ENCODE peak calls at places on chromosomes 3 and 15, in four cellular contexts. S is K562, Q is HepG2, C is H9. K is an unnamed sample.

GRCh38 chr3:62567097-62568021 is 194.0 kb upstream of the FEZF2 start:
- DNase-seq in Q (peak), S (no peak), C (no peak), K (peak)

GRCh38 chr3:177476921-177477435 is 279.7 kb upstream of the TBL1XR1 start:
- DNase-seq in C (no peak), S (no peak), Q (no peak), K (no peak)

GRCh38 chr3:135106445-135106844 is 311.4 kb downstream of the EPHB1 start:
- DNase-seq in C (peak), S (peak), Q (peak), K (no peak)

GRCh38 chr3:42581400-42581708 is 413 bp downstream of the SEC22C start:
- DNase-seq in S (no peak), Q (no peak), C (no peak), K (no peak)

GRCh38 chr15:65824031-65824743 is 32.1 kb upstream of the DENND4A start:
- DNase-seq in Q (peak), C (peak), S (peak), K (peak)

GRCh38 chr3:114706591-114707224 is 412.9 kb downstream of the TIGIT start:
- DNase-seq in C (no peak), S (peak), Q (peak), K (peak)

GRCh38 chr3:59056706-59057105 is 6.9 kb upstream of the CFAP20DC start:
- DNase-seq in S (no peak), C (no peak), Q (no peak), K (peak)

GRCh38 chr3:171099911-171100310 is 73.4 kb upstream of the SLC2A2 start:
- DNase-seq in Q (no peak), S (no peak), C (no peak), K (no peak)

GRCh38 chr3:55622116-55622515 is 135.0 kb upstream of the WNT5A start:
- DNase-seq in Q (no peak), C (no peak), S (no peak), K (peak)

GRCh38 chr3:67558429-67558828 is 96.0 kb downstream of the SUCLG2 start:
- DNase-seq in C (no peak), S (no peak), Q (no peak), K (no peak)

GRCh38 chr3:125042725-125043406 is 12.9 kb downstream of the HEG1 start:
- DNase-seq in S (no peak), Q (no peak), C (no peak), K (no peak)

GRCh38 chr15:91068436-91068835 is 31.6 kb upstream of the SV2B start:
- DNase-seq in C (no peak), Q (no peak), S (no peak), K (peak)

GRCh38 chr3:66037986-66038369 is 740 bp downstream of the MAGI1 start:
- DNase-seq in C (no peak), S (peak), Q (no peak), K (peak)

GRCh38 chr3:131602011-131602779 is 99.4 kb upstream of the MRPL3 start:
- DNase-seq in S (peak), Q (no peak), C (no peak), K (no peak)

GRCh38 chr15:71449956-71450355 is 334.7 kb downstream of the THSD4 start:
- DNase-seq in C (no peak), Q (no peak), S (no peak), K (no peak)

GRCh38 chr3:107756649-107757048 is 233.9 kb downstream of the BBX start:
- DNase-seq in Q (no peak), S (no peak), C (no peak), K (no peak)

GRCh38 chr15:76201536-76202255 is 109.6 kb downstream of the ETFA start:
- DNase-seq in S (no peak), C (no peak), Q (no peak), K (no peak)

GRCh38 chr3:117322866-117323265 is 613.3 kb downstream of the TUSC7 start:
- DNase-seq in S (no peak), Q (no peak), C (no peak), K (no peak)

GRCh38 chr3:112304611-112305010 is 10.6 kb upstream of the SLC9C1 start:
- DNase-seq in Q (no peak), S (no peak), C (no peak), K (no peak)

GRCh38 chr3:108430540-108430939 is 79.9 kb downstream of the MYH15 start:
- DNase-seq in C (no peak), S (no peak), Q (no peak), K (peak)

GRCh38 chr3:124168271-124168670 is 176.3 kb upstream of the ROPN1 start:
- DNase-seq in S (no peak), C (no peak), Q (no peak), K (peak)

GRCh38 chr15:35722506-35722905 is 176.5 kb upstream of the DPH6 start:
- DNase-seq in C (no peak), S (no peak), Q (no peak), K (no peak)

GRCh38 chr3:172965256-172965655 is 175.8 kb downstream of the SPATA16 start:
- DNase-seq in C (no peak), S (no peak), Q (no peak), K (peak)

GRCh38 chr15:91706366-91707032 is 147.0 kb upstream of the SLCO3A1 start:
- DNase-seq in S (peak), C (peak), Q (peak), K (peak)

GRCh38 chr3:142007710-142008399 is 131.4 kb downstream of the ATP1B3 start:
- DNase-seq in C (no peak), Q (no peak), S (peak), K (no peak)

GRCh38 chr3:152270145-152270870 is 1.6 kb downstream of the MBNL1 start:
- DNase-seq in S (peak), Q (peak), C (no peak), K (no peak)

GRCh38 chr15:70627734-70628541 is 135.4 kb downstream of the UACA start:
- DNase-seq in C (no peak), S (no peak), Q (no peak), K (no peak)

GRCh38 chr15:29541309-29541708 is 271.7 kb upstream of the NSMCE3 start:
- DNase-seq in S (no peak), Q (no peak), C (no peak), K (no peak)

GRCh38 chr15:101489236-101489632 is 273 bp downstream of the PCSK6 start:
- DNase-seq in S (peak), Q (no peak), C (no peak), K (no peak)

GRCh38 chr15:62895139-62895866 is 147.2 kb upstream of the TPM1 start:
- DNase-seq in C (no peak), Q (peak), S (no peak), K (peak)

GRCh38 chr3:37892917-37893595 is 31.4 kb downstream of the CTDSPL start:
- DNase-seq in C (no peak), S (no peak), Q (peak), K (no peak)

GRCh38 chr15:78418239-78418638 is 19.8 kb upstream of the IREB2 start:
- DNase-seq in C (no peak), Q (no peak), S (no peak), K (no peak)

GRCh38 chr15:68149059-68149458 is 56.1 kb downstream of the CALML4 start:
- DNase-seq in S (no peak), Q (no peak), C (no peak), K (peak)

GRCh38 chr15:66685638-66686150 is 16.3 kb upstream of the SMAD6 start:
- DNase-seq in Q (no peak), C (no peak), S (no peak), K (no peak)

GRCh38 chr3:82100378-82100777 is 338.9 kb upstream of the GBE1 start:
- DNase-seq in Q (peak), S (no peak), C (no peak), K (peak)

GRCh38 chr3:12194209-12194608 is 35.5 kb upstream of the TIMP4 start:
- DNase-seq in C (no peak), S (peak), Q (no peak), K (peak)

GRCh38 chr3:38637906-38638305 is 11.6 kb downstream of the SCN5A start:
- DNase-seq in C (peak), Q (no peak), S (no peak), K (no peak)

GRCh38 chr3:191376742-191377141 is 46.4 kb upstream of the UTS2B start:
- DNase-seq in Q (no peak), C (no peak), S (no peak), K (peak)
- H2AFZ ChIP-seq in Q (no peak), C (no peak), S (no peak), K (peak)

DNA sequence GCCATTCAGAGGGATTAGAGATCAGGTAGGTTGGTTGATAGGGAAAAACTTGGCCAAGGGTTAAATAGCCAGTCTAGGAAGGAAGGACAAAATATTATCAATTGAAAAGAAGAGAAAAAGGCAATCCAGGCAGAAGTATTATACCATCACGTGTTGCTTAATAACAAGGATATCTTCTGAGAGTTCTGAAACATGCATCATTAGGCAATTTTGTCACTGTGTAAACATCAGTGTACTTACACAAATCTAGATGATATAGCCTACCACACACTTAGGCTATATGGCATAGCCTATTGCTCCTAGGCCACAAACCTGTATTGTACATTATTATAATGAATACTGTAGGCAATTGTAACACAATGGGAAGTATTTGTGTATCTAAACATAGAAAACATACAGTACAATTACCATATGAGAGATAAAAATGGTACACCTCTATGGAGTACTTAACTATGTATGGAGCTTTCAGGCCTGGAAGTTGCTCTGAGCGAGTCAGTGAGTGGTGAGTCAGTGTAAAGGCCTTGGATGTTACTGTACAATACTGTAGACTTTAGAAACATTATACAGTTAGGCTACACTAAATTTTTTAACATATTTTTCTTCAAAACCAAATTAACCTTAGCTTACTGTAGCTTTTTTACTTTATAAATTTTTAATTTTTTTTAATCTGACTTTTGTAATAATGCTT is 2.7 kb downstream of the TEX55 start:
- DNase-seq in Q (no peak), C (no peak), S (no peak), K (peak)
- H3K4me2 ChIP-seq in Q (no peak), C (no peak), S (no peak), K (no peak)

GRCh38 chr3:155673411-155673810 is 71.5 kb downstream of the PLCH1 start:
- DNase-seq in Q (no peak), C (no peak), S (no peak), K (no peak)

GRCh38 chr3:155675094-155675493 is 69.8 kb downstream of the PLCH1 start:
- DNase-seq in Q (no peak), S (no peak), C (no peak), K (no peak)

DNA sequence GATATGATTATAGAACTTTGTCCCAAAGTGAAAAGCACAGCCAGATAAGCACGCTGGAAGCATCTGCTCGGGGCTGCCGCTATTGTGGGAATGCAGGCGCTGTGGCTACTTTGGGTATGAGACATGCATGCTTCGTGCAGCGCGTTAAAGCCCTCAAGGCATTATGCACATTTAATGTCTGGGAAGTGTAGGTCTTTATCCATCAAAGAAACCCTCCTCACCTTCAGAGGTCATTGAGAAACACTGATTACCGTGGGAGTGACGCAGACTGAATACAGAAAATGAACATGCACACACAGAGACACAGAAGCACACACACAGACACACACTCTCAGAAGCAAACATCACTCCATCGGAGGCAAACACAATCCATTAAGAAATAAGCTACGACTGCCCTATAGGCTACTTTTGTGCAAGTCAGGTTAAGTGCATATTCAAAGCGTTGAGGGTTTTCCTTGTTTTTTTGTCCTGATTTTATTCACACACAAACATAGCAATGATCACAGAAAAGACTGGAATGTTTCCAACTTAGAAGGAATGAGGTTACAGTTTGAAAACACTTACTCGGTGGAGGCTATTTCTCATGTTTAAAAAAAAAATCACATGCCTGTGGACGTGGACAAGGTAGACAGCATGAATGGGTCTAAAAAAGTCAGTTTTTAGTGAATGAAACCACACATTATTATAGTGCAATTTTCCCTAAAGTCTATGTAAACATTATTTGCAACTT is 68.5 kb downstream of the PLCH1 start:
- DNase-seq in Q (no peak), S (no peak), C (no peak), K (peak)
- H2AFZ ChIP-seq in Q (peak), S (no peak), C (no peak), K (peak)

GRCh38 chr3:126211569-126211968 is 31.2 kb upstream of the ALDH1L1 start:
- DNase-seq in Q (no peak), C (no peak), S (no peak), K (no peak)

GRCh38 chr3:126208182-126208581 is 27.8 kb upstream of the ALDH1L1 start:
- DNase-seq in S (no peak), C (no peak), Q (no peak), K (no peak)

GRCh38 chr3:126212250-126212628 is 31.9 kb upstream of the ALDH1L1 start:
- DNase-seq in S (no peak), C (no peak), Q (no peak), K (no peak)

GRCh38 chr3:126208618-126209256 is 28.4 kb upstream of the ALDH1L1 start:
- DNase-seq in S (peak), Q (peak), C (no peak), K (peak)

GRCh38 chr3:126209741-126210140 is 29.4 kb upstream of the ALDH1L1 start:
- DNase-seq in C (no peak), Q (no peak), S (no peak), K (no peak)
- H3K4me2 ChIP-seq in C (no peak), Q (no peak), S (no peak), K (no peak)

DNA sequence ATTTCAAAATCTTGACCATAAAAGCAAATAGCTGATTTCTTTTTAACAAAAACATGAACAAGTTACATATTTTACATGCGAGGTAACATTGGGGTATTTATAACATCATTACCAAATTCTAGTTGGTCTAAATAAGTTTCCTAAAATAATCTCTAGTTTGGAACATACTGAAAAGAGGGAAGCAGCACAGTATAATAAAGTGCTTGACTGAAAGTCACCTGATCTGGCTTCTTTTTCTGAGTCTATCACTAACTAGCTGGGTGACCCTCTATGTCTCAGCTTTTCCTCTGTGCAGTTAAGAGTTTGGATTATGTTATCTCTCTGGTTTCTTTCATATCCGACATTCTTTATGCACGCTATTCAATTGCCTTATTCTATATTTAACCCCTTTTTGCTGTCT is 19.8 kb upstream of the CNTN4 start:
- DNase-seq in Q (no peak), C (no peak), S (no peak), K (no peak)
- H2AFZ ChIP-seq in Q (no peak), C (no peak), S (no peak), K (no peak)

DNA sequence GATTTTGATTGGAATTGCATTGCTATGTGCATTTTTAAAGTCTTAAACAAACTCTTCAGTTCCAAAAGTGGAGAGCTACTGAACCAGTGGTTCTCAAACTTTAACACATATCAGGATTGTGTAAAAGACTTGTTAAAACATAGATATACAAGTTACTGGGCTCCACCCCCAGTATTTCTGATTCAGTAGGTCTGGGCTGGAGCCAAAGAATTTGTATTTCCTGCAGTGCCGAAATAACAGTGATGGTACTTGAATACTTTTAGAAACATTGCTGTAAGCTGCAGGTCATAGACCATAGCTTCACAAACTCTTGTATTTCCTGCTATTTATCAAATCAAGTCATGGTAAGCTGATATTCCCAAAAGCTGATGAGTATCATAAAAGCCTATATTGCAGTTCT is 550.8 kb upstream of the AGTR1 start:
- DNase-seq in Q (no peak), S (no peak), C (no peak), K (peak)
- H3K4me2 ChIP-seq in Q (no peak), S (no peak), C (no peak), K (peak)